ENCODE peak calls at places on chromosomes 6 and 20, in six cellular contexts. One of them, this sample, is unnamed.

GRCh38 chr6:169289671-169290408 is 36.2 kb upstream of the THBS2 start:
- DNase-seq in nephron progenitor cell: no peak
- DNase-seq in fibroblast of lung: peak
- DNase-seq in mammary epithelial cell: peak
- DNase-seq in breast epithelium: no peak
- DNase-seq in GM06990: no peak
- DNase-seq in this sample: peak

GRCh38 chr6:129351807-129352206 is 358.2 kb downstream of the ARHGAP18 start:
- DNase-seq in mammary epithelial cell: no peak
- DNase-seq in GM06990: no peak
- DNase-seq in fibroblast of lung: no peak
- DNase-seq in nephron progenitor cell: no peak
- DNase-seq in breast epithelium: no peak
- DNase-seq in this sample: no peak

GRCh38 chr6:90610671-90611542 is 24.0 kb upstream of the MAP3K7 start:
- DNase-seq in fibroblast of lung: peak
- DNase-seq in mammary epithelial cell: peak
- DNase-seq in nephron progenitor cell: peak
- DNase-seq in GM06990: peak
- DNase-seq in breast epithelium: no peak
- DNase-seq in this sample: no peak

GRCh38 chr6:154370545-154370944 is 13.9 kb upstream of the IPCEF1 start:
- DNase-seq in breast epithelium: no peak
- DNase-seq in fibroblast of lung: peak
- DNase-seq in nephron progenitor cell: no peak
- DNase-seq in mammary epithelial cell: peak
- DNase-seq in GM06990: no peak
- DNase-seq in this sample: peak

GRCh38 chr6:72784581-72784980 is 162.7 kb downstream of the KCNQ5 start:
- DNase-seq in GM06990: no peak
- DNase-seq in mammary epithelial cell: peak
- DNase-seq in breast epithelium: no peak
- DNase-seq in fibroblast of lung: peak
- DNase-seq in nephron progenitor cell: no peak
- DNase-seq in this sample: no peak

GRCh38 chr6:88388589-88388988 is 222.4 kb upstream of the CNR1 start:
- DNase-seq in nephron progenitor cell: no peak
- DNase-seq in fibroblast of lung: no peak
- DNase-seq in breast epithelium: no peak
- DNase-seq in mammary epithelial cell: no peak
- DNase-seq in GM06990: no peak
- DNase-seq in this sample: no peak

GRCh38 chr6:136420853-136421252 is 129.4 kb downstream of the MAP7 start:
- DNase-seq in fibroblast of lung: no peak
- DNase-seq in GM06990: no peak
- DNase-seq in mammary epithelial cell: no peak
- DNase-seq in nephron progenitor cell: no peak
- DNase-seq in breast epithelium: no peak
- DNase-seq in this sample: no peak

GRCh38 chr20:34473262-34473883 is 42.8 kb upstream of the DYNLRB1 start:
- DNase-seq in mammary epithelial cell: peak
- DNase-seq in GM06990: peak
- DNase-seq in fibroblast of lung: peak
- DNase-seq in breast epithelium: no peak
- DNase-seq in nephron progenitor cell: peak
- DNase-seq in this sample: peak

GRCh38 chr20:37336369-37337207 is 9.4 kb upstream of the SRC start:
- DNase-seq in GM06990: peak
- DNase-seq in mammary epithelial cell: no peak
- DNase-seq in nephron progenitor cell: peak
- DNase-seq in fibroblast of lung: peak
- DNase-seq in breast epithelium: no peak
- DNase-seq in this sample: no peak

GRCh38 chr6:13511913-13512717 is 24.7 kb upstream of the GFOD1 start:
- DNase-seq in breast epithelium: no peak
- DNase-seq in mammary epithelial cell: no peak
- DNase-seq in GM06990: no peak
- DNase-seq in nephron progenitor cell: no peak
- DNase-seq in fibroblast of lung: no peak
- DNase-seq in this sample: no peak

GRCh38 chr6:38489951-38490350 is 149.8 kb downstream of the BTBD9 start:
- DNase-seq in nephron progenitor cell: no peak
- DNase-seq in fibroblast of lung: peak
- DNase-seq in breast epithelium: no peak
- DNase-seq in GM06990: no peak
- DNase-seq in mammary epithelial cell: no peak
- DNase-seq in this sample: no peak

GRCh38 chr20:10719740-10720380 is 46.1 kb upstream of the JAG1 start:
- DNase-seq in fibroblast of lung: peak
- DNase-seq in breast epithelium: no peak
- DNase-seq in GM06990: no peak
- DNase-seq in nephron progenitor cell: no peak
- DNase-seq in mammary epithelial cell: no peak
- DNase-seq in this sample: no peak

GRCh38 chr6:8219352-8219943 is 117.1 kb upstream of the EEF1E1 start:
- DNase-seq in mammary epithelial cell: peak
- DNase-seq in fibroblast of lung: peak
- DNase-seq in breast epithelium: no peak
- DNase-seq in nephron progenitor cell: peak
- DNase-seq in GM06990: peak
- DNase-seq in this sample: peak

GRCh38 chr6:74410630-74411029 is 714.6 kb downstream of the CD109 start:
- DNase-seq in mammary epithelial cell: no peak
- DNase-seq in fibroblast of lung: peak
- DNase-seq in GM06990: no peak
- DNase-seq in breast epithelium: no peak
- DNase-seq in nephron progenitor cell: no peak
- DNase-seq in this sample: no peak

GRCh38 chr20:32344835-32345506 is 13.2 kb upstream of the ASXL1 start:
- DNase-seq in GM06990: no peak
- DNase-seq in breast epithelium: no peak
- DNase-seq in fibroblast of lung: no peak
- DNase-seq in mammary epithelial cell: no peak
- DNase-seq in nephron progenitor cell: no peak
- DNase-seq in this sample: no peak

DNA sequence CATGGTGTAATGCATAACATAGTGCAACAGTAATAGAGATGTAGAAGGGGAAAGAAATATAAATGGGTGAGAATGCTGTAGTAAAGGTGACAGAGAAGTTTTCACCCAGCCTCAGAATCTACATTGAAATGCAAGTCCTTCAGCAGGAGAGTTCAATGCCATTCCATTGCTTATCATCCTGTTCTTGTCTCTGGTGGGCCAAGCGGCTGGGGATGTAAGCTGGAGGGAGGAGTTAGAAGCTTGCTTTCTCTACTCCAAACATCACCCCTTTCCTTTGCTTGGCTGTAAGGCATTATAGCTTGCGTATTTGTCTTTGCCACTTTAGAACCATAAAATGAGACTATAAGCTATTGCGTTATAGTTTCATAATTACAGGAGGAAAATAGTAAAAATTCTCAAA is 2.2 kb upstream of the FUT9 start:
- DNase-seq in GM06990: no peak
- DNase-seq in fibroblast of lung: no peak
- DNase-seq in nephron progenitor cell: no peak
- DNase-seq in mammary epithelial cell: no peak
- DNase-seq in breast epithelium: no peak
- DNase-seq in this sample: no peak
- TF ChIP-seq CTCF in GM06990: no peak
- TF ChIP-seq CTCF in fibroblast of lung: no peak
- TF ChIP-seq CTCF in nephron progenitor cell: no peak
- TF ChIP-seq CTCF in mammary epithelial cell: no peak
- TF ChIP-seq CTCF in breast epithelium: no peak
- TF ChIP-seq CTCF in this sample: no peak

GRCh38 chr20:45685896-45686295 is 15.9 kb upstream of the WFDC11 start:
- DNase-seq in GM06990: no peak
- DNase-seq in mammary epithelial cell: peak
- DNase-seq in fibroblast of lung: no peak
- DNase-seq in nephron progenitor cell: peak
- DNase-seq in breast epithelium: no peak
- DNase-seq in this sample: peak
- TF ChIP-seq CTCF in GM06990: no peak
- TF ChIP-seq CTCF in mammary epithelial cell: peak
- TF ChIP-seq CTCF in fibroblast of lung: peak
- TF ChIP-seq CTCF in nephron progenitor cell: peak
- TF ChIP-seq CTCF in breast epithelium: no peak
- TF ChIP-seq CTCF in this sample: no peak

DNA sequence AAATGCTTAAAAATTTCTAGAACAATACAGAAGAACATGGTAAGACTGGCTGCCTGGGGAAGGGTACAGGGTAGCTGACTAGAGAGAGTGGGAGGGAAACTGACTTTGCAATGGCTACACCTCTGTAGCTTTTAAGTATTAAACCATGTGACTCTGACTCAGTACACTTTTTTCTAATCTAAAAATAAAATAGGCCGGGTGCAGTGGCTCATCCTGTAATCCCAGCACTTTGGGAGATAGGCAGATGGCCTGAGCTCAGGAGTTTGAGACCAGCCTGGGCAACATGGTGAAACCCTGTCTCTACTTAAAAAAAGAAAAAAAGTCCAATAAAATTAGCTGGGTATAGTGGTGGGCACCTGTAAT is 18.5 kb downstream of the ATP9A start:
- DNase-seq in fibroblast of lung: peak
- DNase-seq in nephron progenitor cell: no peak
- DNase-seq in GM06990: no peak
- DNase-seq in breast epithelium: no peak
- DNase-seq in mammary epithelial cell: peak
- DNase-seq in this sample: peak
- TF ChIP-seq CTCF in fibroblast of lung: no peak
- TF ChIP-seq CTCF in nephron progenitor cell: no peak
- TF ChIP-seq CTCF in GM06990: no peak
- TF ChIP-seq CTCF in breast epithelium: no peak
- TF ChIP-seq CTCF in mammary epithelial cell: no peak
- TF ChIP-seq CTCF in this sample: no peak

GRCh38 chr6:108689279-108690161 is 128.8 kb downstream of the FOXO3 start:
- DNase-seq in nephron progenitor cell: no peak
- DNase-seq in GM06990: peak
- DNase-seq in mammary epithelial cell: peak
- DNase-seq in breast epithelium: peak
- DNase-seq in fibroblast of lung: peak
- DNase-seq in this sample: peak
- TF ChIP-seq CTCF in nephron progenitor cell: no peak
- TF ChIP-seq CTCF in GM06990: no peak
- TF ChIP-seq CTCF in mammary epithelial cell: peak
- TF ChIP-seq CTCF in breast epithelium: no peak
- TF ChIP-seq CTCF in fibroblast of lung: no peak
- TF ChIP-seq CTCF in this sample: no peak

GRCh38 chr6:163261361-163261760 is 153.2 kb upstream of the QKI start:
- DNase-seq in breast epithelium: no peak
- DNase-seq in fibroblast of lung: no peak
- DNase-seq in mammary epithelial cell: no peak
- DNase-seq in GM06990: no peak
- DNase-seq in nephron progenitor cell: no peak
- DNase-seq in this sample: no peak

GRCh38 chr6:163262080-163262479 is 152.4 kb upstream of the QKI start:
- DNase-seq in breast epithelium: no peak
- DNase-seq in nephron progenitor cell: no peak
- DNase-seq in GM06990: no peak
- DNase-seq in mammary epithelial cell: no peak
- DNase-seq in fibroblast of lung: no peak
- DNase-seq in this sample: no peak

GRCh38 chr6:163264662-163265035 is 149.9 kb upstream of the QKI start:
- DNase-seq in breast epithelium: no peak
- DNase-seq in mammary epithelial cell: no peak
- DNase-seq in nephron progenitor cell: no peak
- DNase-seq in fibroblast of lung: no peak
- DNase-seq in GM06990: no peak
- DNase-seq in this sample: no peak

GRCh38 chr6:163263196-163263595 is 151.3 kb upstream of the QKI start:
- DNase-seq in nephron progenitor cell: no peak
- DNase-seq in fibroblast of lung: peak
- DNase-seq in GM06990: no peak
- DNase-seq in mammary epithelial cell: no peak
- DNase-seq in breast epithelium: no peak
- DNase-seq in this sample: no peak

DNA sequence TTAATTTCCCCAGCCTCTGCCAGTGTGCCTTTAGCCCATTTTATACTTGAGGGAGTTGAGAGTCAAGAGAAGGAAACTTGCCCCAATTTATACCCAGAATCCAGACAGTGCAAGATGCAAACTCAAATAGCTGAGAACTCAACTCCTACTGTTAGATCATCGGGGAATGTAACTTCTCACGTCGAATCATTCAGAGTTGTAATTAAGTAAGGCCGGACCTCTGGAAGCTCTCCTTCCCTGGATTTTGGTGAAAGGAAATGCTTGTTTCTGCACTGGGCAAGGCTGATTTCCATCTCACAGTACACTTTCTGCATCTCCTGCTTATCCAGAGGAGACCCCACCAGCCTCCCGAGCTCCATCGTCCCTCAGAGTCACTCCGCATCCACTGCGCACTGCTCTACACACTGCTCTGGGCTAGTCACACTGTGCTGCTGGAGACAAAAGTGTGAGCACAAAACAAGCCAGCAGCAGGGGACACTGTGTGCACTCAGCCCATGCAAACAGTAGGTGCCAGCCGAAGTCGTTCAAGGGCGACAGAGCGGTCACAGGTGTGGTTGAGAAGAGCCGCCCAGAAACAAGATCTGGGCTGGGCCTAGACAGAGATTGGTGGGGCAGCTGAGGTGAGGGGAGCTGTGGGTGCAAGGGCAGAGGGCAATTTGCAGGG is 150.4 kb upstream of the QKI start:
- DNase-seq in nephron progenitor cell: no peak
- DNase-seq in fibroblast of lung: no peak
- DNase-seq in mammary epithelial cell: no peak
- DNase-seq in GM06990: no peak
- DNase-seq in breast epithelium: no peak
- DNase-seq in this sample: no peak
- TF ChIP-seq CTCF in nephron progenitor cell: no peak
- TF ChIP-seq CTCF in fibroblast of lung: no peak
- TF ChIP-seq CTCF in mammary epithelial cell: no peak
- TF ChIP-seq CTCF in GM06990: no peak
- TF ChIP-seq CTCF in breast epithelium: no peak
- TF ChIP-seq CTCF in this sample: no peak

GRCh38 chr20:58551631-58552030 is 36.4 kb upstream of the APCDD1L start:
- DNase-seq in breast epithelium: peak
- DNase-seq in GM06990: no peak
- DNase-seq in mammary epithelial cell: no peak
- DNase-seq in nephron progenitor cell: no peak
- DNase-seq in fibroblast of lung: no peak
- DNase-seq in this sample: no peak
- TF ChIP-seq CTCF in breast epithelium: no peak
- TF ChIP-seq CTCF in GM06990: no peak
- TF ChIP-seq CTCF in mammary epithelial cell: no peak
- TF ChIP-seq CTCF in nephron progenitor cell: no peak
- TF ChIP-seq CTCF in fibroblast of lung: no peak
- TF ChIP-seq CTCF in this sample: no peak

GRCh38 chr6:106089981-106090380 is 3.8 kb downstream of the PRDM1 start:
- DNase-seq in fibroblast of lung: peak
- DNase-seq in mammary epithelial cell: no peak
- DNase-seq in breast epithelium: no peak
- DNase-seq in GM06990: no peak
- DNase-seq in nephron progenitor cell: no peak
- DNase-seq in this sample: peak
- TF ChIP-seq CTCF in fibroblast of lung: peak
- TF ChIP-seq CTCF in mammary epithelial cell: peak
- TF ChIP-seq CTCF in breast epithelium: no peak
- TF ChIP-seq CTCF in GM06990: peak
- TF ChIP-seq CTCF in nephron progenitor cell: no peak
- TF ChIP-seq CTCF in this sample: no peak